ENCODE peak calls at places on chromosomes 12 and 14, in seven cellular contexts. E, V, J, L, S, F and N are unnamed samples.

GRCh38 chr12:65364021-65364420 is 85.5 kb downstream of the MSRB3 start:
- DNase-seq in J (no peak), V (no peak), F (no peak), S (no peak), L (no peak), E (no peak), N (no peak)

GRCh38 chr12:107145397-107145796 is 52.0 kb upstream of the CRY1 start:
- DNase-seq in S (no peak), E (no peak), F (no peak), L (no peak), V (no peak), J (no peak), N (no peak)

GRCh38 chr12:103794814-103795213 is 46.2 kb downstream of the NT5DC3 start:
- DNase-seq in V (no peak), F (no peak), S (no peak), E (no peak), L (no peak), J (no peak), N (no peak)

GRCh38 chr12:40010899-40011774 is 94.7 kb downstream of the SLC2A13 start:
- DNase-seq in V (peak), J (no peak), F (peak), E (no peak), S (peak), L (peak), N (peak)

GRCh38 chr14:71586131-71586893 is 345.9 kb upstream of the RGS6 start:
- DNase-seq in V (no peak), S (no peak), E (no peak), L (peak), F (no peak), J (peak), N (peak)

GRCh38 chr14:36361210-36361853 is 40.9 kb upstream of the MBIP start:
- DNase-seq in L (no peak), F (no peak), V (no peak), S (no peak), J (no peak), E (no peak), N (no peak)

GRCh38 chr12:117881517-117881916 is 87.3 kb downstream of the KSR2 start:
- DNase-seq in E (no peak), F (no peak), V (no peak), L (no peak), J (no peak), S (no peak), N (no peak)

GRCh38 chr12:4156317-4156716 is 117.2 kb upstream of the CCND2 start:
- DNase-seq in S (no peak), J (no peak), E (no peak), L (no peak), F (no peak), V (no peak), N (no peak)

GRCh38 chr14:30559638-30560071 is 697 bp downstream of the G2E3 start:
- DNase-seq in V (peak), J (no peak), E (no peak), F (peak), L (no peak), S (peak), N (no peak)

GRCh38 chr12:12804432-12804886 is 8.7 kb upstream of the DDX47 start:
- DNase-seq in E (no peak), L (no peak), J (no peak), S (no peak), F (peak), V (no peak), N (no peak)

GRCh38 chr14:93056166-93056839 is 59.4 kb downstream of the ITPK1 start:
- DNase-seq in J (no peak), S (no peak), L (no peak), V (no peak), F (no peak), E (no peak), N (no peak)

GRCh38 chr14:23009939-23010718 is at the start of gene C14orf93:
- DNase-seq in V (peak), F (peak), L (peak), J (peak), E (peak), S (peak), N (peak)

GRCh38 chr12:31390991-31391390 is 65.0 kb upstream of the SINHCAF start:
- DNase-seq in V (no peak), S (no peak), F (no peak), J (no peak), E (no peak), L (no peak), N (no peak)

GRCh38 chr12:31387466-31387865 is 61.5 kb upstream of the SINHCAF start:
- DNase-seq in E (no peak), V (no peak), L (no peak), F (no peak), S (no peak), J (no peak), N (no peak)

GRCh38 chr12:31387011-31387410 is 61.1 kb upstream of the SINHCAF start:
- DNase-seq in J (no peak), F (no peak), L (no peak), S (no peak), V (no peak), E (no peak), N (no peak)

GRCh38 chr12:31386364-31386777 is 60.4 kb upstream of the SINHCAF start:
- DNase-seq in J (no peak), L (no peak), V (no peak), E (no peak), S (no peak), F (no peak), N (no peak)

GRCh38 chr12:31388713-31389112 is 62.8 kb upstream of the SINHCAF start:
- DNase-seq in S (no peak), L (no peak), V (no peak), E (no peak), J (no peak), F (no peak), N (no peak)
- H3K27ac ChIP-seq in S (no peak), L (no peak), V (no peak), E (no peak), J (no peak), F (no peak), N (no peak)

GRCh38 chr12:53479314-53479713 is 19.9 kb downstream of the MAP3K12 start:
- DNase-seq in V (no peak), J (no peak), S (no peak), F (no peak), L (no peak), E (no peak), N (no peak)
- H3K27ac ChIP-seq in V (no peak), J (peak), S (peak), F (no peak), L (no peak), E (no peak), N (no peak)

GRCh38 chr12:29533815-29534489 is 36.5 kb upstream of the OVCH1 start:
- DNase-seq in J (no peak), F (no peak), E (no peak), S (no peak), V (peak), L (no peak), N (no peak)
- H3K27ac ChIP-seq in J (no peak), F (no peak), E (no peak), S (no peak), V (peak), L (no peak), N (no peak)

GRCh38 chr14:58950555-58950954 is 237.9 kb upstream of the DAAM1 start:
- DNase-seq in L (no peak), J (no peak), V (no peak), E (no peak), F (no peak), S (no peak), N (no peak)

GRCh38 chr14:58954874-58955273 is 233.6 kb upstream of the DAAM1 start:
- DNase-seq in L (no peak), V (no peak), E (no peak), S (no peak), J (no peak), F (no peak), N (no peak)

GRCh38 chr14:58954052-58954451 is 234.4 kb upstream of the DAAM1 start:
- DNase-seq in E (no peak), F (no peak), V (no peak), S (no peak), L (no peak), J (no peak), N (no peak)

GRCh38 chr14:58960945-58961731 is 227.3 kb upstream of the DAAM1 start:
- DNase-seq in L (no peak), V (no peak), S (no peak), J (no peak), F (no peak), E (no peak), N (no peak)

DNA sequence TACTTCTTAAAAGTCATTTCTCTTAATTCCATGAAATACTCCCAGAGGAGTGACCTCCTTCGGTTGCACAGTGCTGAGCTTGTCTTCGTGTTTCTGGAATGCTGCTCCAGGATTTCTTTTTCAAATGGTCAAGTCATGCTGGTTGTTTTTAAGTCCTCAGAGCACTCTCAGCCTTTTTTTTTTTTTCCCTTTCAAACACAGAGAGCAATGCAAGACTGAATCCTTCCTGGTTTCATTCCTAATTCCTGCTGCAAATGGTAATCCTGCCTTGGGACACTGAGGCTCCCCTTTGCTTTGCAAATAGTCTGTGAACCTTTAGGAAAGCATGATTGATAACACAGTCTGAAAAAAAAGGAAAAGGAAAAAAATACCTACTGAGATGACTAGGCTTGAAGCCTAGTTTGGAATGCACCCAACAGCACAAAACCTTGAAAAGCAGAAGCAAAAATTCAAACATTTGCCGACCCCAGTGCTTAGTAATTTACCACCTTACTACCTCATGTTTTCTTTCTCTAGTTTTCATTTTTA is 233.1 kb upstream of the DAAM1 start:
- DNase-seq in F (no peak), J (no peak), V (no peak), L (no peak), S (no peak), E (no peak), N (no peak)
- H3K27ac ChIP-seq in F (no peak), J (no peak), V (no peak), L (peak), S (no peak), E (no peak), N (no peak)

DNA sequence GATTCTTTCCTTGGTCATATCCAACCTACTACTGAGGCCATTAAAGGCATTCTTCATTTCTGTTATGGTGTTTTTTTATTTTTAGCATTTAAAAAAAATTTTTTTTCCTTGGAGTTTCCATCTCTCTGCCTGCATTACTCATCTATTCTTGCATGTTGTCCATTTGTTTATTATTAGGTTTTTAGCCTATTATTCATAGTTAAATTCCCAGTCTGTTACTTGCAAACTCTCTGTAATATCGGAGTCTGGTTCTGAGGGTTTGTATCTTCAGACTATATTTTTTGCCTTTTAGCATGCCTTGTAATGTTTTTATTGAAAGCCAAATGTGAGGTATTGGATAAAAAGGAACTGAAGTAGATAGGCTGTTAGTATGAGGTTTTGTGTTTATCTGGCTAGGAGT is 284.3 kb downstream of the FUT8 start:
- DNase-seq in J (no peak), E (no peak), L (no peak), V (no peak), F (no peak), S (no peak), N (no peak)
- H3K27ac ChIP-seq in J (no peak), E (no peak), L (no peak), V (no peak), F (no peak), S (no peak), N (no peak)

GRCh38 chr12:7498832-7499231 is 4.7 kb downstream of the CD163 start:
- DNase-seq in L (no peak), J (no peak), S (no peak), F (no peak), V (peak), E (no peak), N (no peak)
- H3K27ac ChIP-seq in L (no peak), J (no peak), S (no peak), F (no peak), V (no peak), E (no peak), N (peak)

DNA sequence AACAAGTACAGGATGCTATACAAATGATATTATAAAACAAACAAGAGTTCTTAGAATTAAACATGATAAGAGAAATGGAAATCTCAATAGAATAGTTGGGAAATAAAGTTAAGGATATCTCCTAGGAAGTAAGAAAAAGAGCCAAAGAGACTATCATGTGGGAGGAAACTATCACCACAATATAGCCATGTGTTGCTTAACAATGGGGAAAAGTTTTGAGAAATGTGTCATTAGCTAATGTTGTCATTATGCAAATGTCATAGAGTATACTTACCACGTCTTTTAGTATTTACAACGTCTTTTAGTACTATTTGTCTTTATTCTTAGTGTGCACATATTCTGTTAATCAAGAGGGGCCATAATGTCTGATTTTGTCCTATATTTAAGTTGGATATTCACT is 58.7 kb downstream of the ZNF641 start:
- DNase-seq in V (no peak), F (no peak), L (no peak), S (no peak), E (no peak), J (no peak), N (no peak)
- H3K27ac ChIP-seq in V (no peak), F (no peak), L (no peak), S (no peak), E (no peak), J (no peak), N (no peak)

DNA sequence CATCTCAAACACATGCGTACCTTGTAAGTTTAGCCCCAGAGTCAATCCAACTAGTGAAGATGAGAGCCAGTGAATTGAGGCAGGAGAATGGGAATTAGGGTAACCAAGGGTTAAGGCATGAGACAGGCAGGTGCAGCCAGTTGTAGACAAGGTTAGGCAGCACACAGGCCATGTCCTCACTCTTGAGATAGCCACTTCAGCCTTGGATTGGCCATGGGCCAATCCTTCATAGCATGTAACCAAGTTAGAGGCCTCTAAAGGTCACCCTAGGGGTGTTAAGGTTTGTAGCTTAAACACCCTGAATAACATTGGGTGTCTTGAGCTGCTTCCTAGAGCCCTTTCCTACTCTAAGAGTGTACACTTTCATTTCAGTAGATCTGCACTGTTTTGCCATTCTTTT is 208.2 kb upstream of the RBM19 start:
- DNase-seq in S (no peak), V (no peak), J (no peak), L (no peak), E (no peak), F (no peak), N (no peak)
- H3K27ac ChIP-seq in S (no peak), V (no peak), J (no peak), L (no peak), E (no peak), F (no peak), N (no peak)

GRCh38 chr14:60757617-60758016 is 23.1 kb downstream of the MNAT1 start:
- DNase-seq in F (no peak), S (no peak), V (no peak), J (no peak), E (no peak), L (no peak), N (no peak)
- H3K27ac ChIP-seq in F (no peak), S (no peak), V (peak), J (no peak), E (no peak), L (no peak), N (no peak)

DNA sequence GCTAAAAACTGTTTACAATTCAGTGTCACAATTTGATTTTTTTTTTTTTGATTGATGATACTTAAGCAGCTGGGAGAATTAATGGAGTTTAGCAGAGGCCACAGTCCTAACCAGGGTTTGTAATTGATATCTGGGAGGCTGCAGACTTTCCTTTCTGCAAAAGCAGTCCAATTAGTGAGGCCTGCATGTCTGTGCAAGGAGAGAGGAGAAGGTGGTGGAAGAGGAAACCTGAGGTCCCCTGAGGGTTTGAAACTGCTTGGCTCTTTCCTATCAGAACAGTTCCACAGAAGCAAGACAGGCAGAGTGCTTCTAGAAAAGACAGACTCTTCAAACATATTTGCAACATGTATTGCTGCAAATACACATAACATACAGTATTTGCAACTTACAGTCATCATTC is 160.8 kb upstream of the KRR1 start:
- DNase-seq in E (no peak), F (no peak), S (no peak), V (no peak), J (no peak), L (no peak), N (no peak)
- H3K27ac ChIP-seq in E (no peak), F (no peak), S (no peak), V (no peak), J (no peak), L (no peak), N (no peak)